ENCODE peak calls at places on chromosomes 13 and 19, in four cellular contexts. P, K, I and V are unnamed samples.

GRCh38 chr19:37551123-37551993 is 43.2 kb downstream of the ZNF571 start:
- DNase-seq in I (peak), P (no peak), K (no peak), V (no peak)

GRCh38 chr19:8238251-8238650 is 29.1 kb downstream of the CERS4 start:
- DNase-seq in K (no peak), P (no peak), I (no peak), V (no peak)

GRCh38 chr19:4524808-4525562 is 6.7 kb upstream of the PLIN4 start:
- DNase-seq in K (no peak), I (peak), P (peak), V (no peak)

GRCh38 chr13:26253262-26253786 is 605 bp upstream of the CDK8 start:
- DNase-seq in K (no peak), I (no peak), P (no peak), V (no peak)

GRCh38 chr19:16342002-16342715 is 17.5 kb downstream of the KLF2 start:
- DNase-seq in K (no peak), I (peak), P (no peak), V (no peak)

GRCh38 chr19:38665950-38666661 is 18.7 kb downstream of the ACTN4 start:
- DNase-seq in P (peak), K (no peak), I (no peak), V (no peak)

GRCh38 chr19:48466571-48467325 is 2.4 kb upstream of the CYTH2 start:
- DNase-seq in K (peak), I (no peak), P (no peak), V (no peak)

GRCh38 chr13:40668335-40668734 is 1.9 kb upstream of the FOXO1 start:
- DNase-seq in I (peak), K (no peak), P (peak), V (peak)

GRCh38 chr13:98279473-98280175 is 102.6 kb upstream of the RNF113B start:
- DNase-seq in I (peak), K (no peak), P (no peak), V (no peak)

GRCh38 chr19:30063184-30064020 is 121.4 kb downstream of the URI1 start:
- DNase-seq in K (no peak), I (no peak), P (no peak), V (no peak)

GRCh38 chr19:35357867-35358573 is at the start of gene FFAR3:
- DNase-seq in K (peak), I (peak), P (no peak), V (no peak)

GRCh38 chr19:52110780-52111179 is 15.2 kb upstream of the ZNF841 start:
- DNase-seq in K (no peak), P (no peak), I (no peak), V (no peak)

GRCh38 chr13:109881347-109881725 is 95.0 kb upstream of the IRS2 start:
- DNase-seq in I (no peak), P (no peak), K (no peak), V (peak)

GRCh38 chr19:16273005-16273404 is 51.6 kb upstream of the KLF2 start:
- DNase-seq in P (no peak), K (no peak), I (no peak), V (no peak)

GRCh38 chr19:1133471-1133929 is 29.7 kb downstream of the GPX4 start:
- DNase-seq in I (peak), K (peak), P (no peak), V (no peak)

GRCh38 chr13:42239644-42240043 is 32.3 kb upstream of the AKAP11 start:
- DNase-seq in P (no peak), K (no peak), I (no peak), V (no peak)

GRCh38 chr19:38266981-38267597 is 2.7 kb downstream of the SPINT2 start:
- DNase-seq in K (no peak), I (no peak), P (no peak), V (no peak)

GRCh38 chr19:5166262-5166661 is 174.3 kb downstream of the PTPRS start:
- DNase-seq in P (no peak), I (no peak), K (no peak), V (no peak)

GRCh38 chr13:52599853-52600603 is 42.2 kb upstream of the HNRNPA1L2 start:
- DNase-seq in I (peak), P (no peak), K (no peak), V (no peak)

GRCh38 chr13:24381539-24382265 is 72.3 kb downstream of the C1QTNF9 start:
- DNase-seq in P (no peak), I (peak), K (no peak), V (peak)

GRCh38 chr13:55937180-55937579 is 1203.5 kb upstream of the PRR20A start:
- DNase-seq in P (no peak), K (no peak), I (no peak), V (no peak)

GRCh38 chr13:44523176-44524017 is 52.7 kb downstream of the TSC22D1 start:
- DNase-seq in K (no peak), P (no peak), I (no peak), V (no peak)

GRCh38 chr19:22807061-22807835 is 23.3 kb upstream of the ZNF99 start:
- DNase-seq in I (no peak), P (no peak), K (no peak), V (no peak)

GRCh38 chr13:102295316-102296048 is 106.4 kb downstream of the FGF14 start:
- DNase-seq in P (no peak), I (no peak), K (no peak), V (no peak)

GRCh38 chr13:111184685-111185401 is 69.7 kb downstream of the ARHGEF7 start:
- DNase-seq in K (no peak), I (peak), P (no peak), V (no peak)

GRCh38 chr13:43441464-43441863 is 345.3 kb downstream of the ENOX1 start:
- DNase-seq in K (no peak), I (no peak), P (no peak), V (no peak)

GRCh38 chr19:2021453-2022140 is 6.1 kb upstream of the BTBD2 start:
- DNase-seq in P (no peak), K (no peak), I (no peak), V (no peak)

GRCh38 chr13:107099661-107100060 is 531.7 kb upstream of the ARGLU1 start:
- DNase-seq in K (no peak), I (no peak), P (no peak), V (no peak)

GRCh38 chr19:44644391-44645016 is 794 bp downstream of the PVR start:
- DNase-seq in K (peak), I (peak), P (no peak), V (no peak)

GRCh38 chr13:55214851-55215345 is 1925.8 kb upstream of the PRR20A start:
- DNase-seq in P (no peak), I (no peak), K (no peak), V (no peak)

GRCh38 chr19:48271531-48272151 is 1.8 kb downstream of the ZNF114 start:
- DNase-seq in P (no peak), I (peak), K (peak), V (no peak)

GRCh38 chr19:50851620-50852019 is 3.1 kb upstream of the KLK3 start:
- DNase-seq in I (no peak), K (no peak), P (no peak), V (no peak)

GRCh38 chr19:14214580-14214979 is 8.6 kb upstream of the ADGRL1 start:
- DNase-seq in I (no peak), K (no peak), P (no peak), V (no peak)

GRCh38 chr19:42191855-42192254 is 25.6 kb downstream of the DEDD2 start:
- DNase-seq in K (no peak), I (no peak), P (no peak), V (no peak)

GRCh38 chr13:79782541-79783216 is 301.7 kb downstream of the NDFIP2 start:
- DNase-seq in I (no peak), P (peak), K (no peak), V (no peak)

GRCh38 chr19:12938536-12939291 is at the start of gene CALR:
- DNase-seq in I (peak), P (no peak), K (peak), V (no peak)
- TF ChIP-seq CTCF in I (no peak), P (peak), K (peak), V (no peak)

DNA sequence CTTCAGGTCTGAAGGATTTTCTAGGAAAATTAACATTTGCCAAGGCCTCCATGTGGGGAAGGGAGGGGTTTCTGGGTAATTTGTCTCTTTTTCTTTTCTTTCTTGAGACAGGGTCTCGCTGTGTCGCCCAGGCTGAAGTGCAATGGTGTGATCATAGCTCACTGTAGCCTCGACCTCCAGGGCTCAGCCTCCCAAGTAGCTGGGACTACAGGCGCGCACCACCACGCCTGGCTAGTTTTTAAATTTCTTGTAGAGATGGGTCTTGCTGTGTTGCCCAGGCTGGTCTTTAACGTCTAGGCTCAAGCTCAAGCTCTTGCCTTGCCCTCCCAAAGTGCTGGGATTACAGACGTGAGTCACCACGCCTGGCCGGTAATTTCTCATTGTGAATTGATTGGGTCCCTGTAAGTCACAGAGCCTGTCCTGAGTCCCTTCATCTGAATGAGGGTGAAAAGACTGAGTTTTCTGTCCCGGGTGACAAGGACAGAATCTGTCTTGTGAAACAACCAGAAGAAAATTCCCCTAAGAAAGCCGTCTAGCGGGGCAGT is 10.0 kb upstream of the SPC24 start:
- DNase-seq in I (no peak), K (no peak), P (no peak), V (no peak)
- H3K4me3 ChIP-seq in I (no peak), K (no peak), P (no peak), V (no peak)

GRCh38 chr13:34993470-34993869 is 51.4 kb downstream of the NBEA start:
- DNase-seq in I (no peak), K (no peak), P (no peak), V (no peak)
- TF ChIP-seq CTCF in I (no peak), K (no peak), P (no peak), V (no peak)

DNA sequence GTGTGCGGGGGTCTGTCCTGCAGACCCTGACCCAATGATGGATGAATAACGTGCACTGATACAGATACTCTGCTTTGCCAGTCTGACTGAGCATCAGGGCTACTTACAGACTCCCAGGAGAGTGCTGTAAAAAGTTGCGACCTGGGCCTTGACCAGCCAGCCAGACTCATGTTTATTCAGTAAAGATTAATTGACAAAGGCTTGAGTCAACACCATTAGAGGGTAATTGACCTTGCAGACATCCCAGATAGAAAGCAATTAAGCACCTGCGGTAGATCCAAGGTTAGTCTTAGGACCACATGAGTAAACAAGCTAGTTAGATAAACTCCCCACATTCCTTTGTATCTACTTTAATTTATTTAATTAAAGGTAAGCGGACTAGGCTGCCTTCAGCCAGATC is 10.4 kb downstream of the NUDT19 start:
- DNase-seq in P (no peak), I (no peak), K (peak), V (no peak)
- H3K4me3 ChIP-seq in P (no peak), I (no peak), K (no peak), V (no peak)

DNA sequence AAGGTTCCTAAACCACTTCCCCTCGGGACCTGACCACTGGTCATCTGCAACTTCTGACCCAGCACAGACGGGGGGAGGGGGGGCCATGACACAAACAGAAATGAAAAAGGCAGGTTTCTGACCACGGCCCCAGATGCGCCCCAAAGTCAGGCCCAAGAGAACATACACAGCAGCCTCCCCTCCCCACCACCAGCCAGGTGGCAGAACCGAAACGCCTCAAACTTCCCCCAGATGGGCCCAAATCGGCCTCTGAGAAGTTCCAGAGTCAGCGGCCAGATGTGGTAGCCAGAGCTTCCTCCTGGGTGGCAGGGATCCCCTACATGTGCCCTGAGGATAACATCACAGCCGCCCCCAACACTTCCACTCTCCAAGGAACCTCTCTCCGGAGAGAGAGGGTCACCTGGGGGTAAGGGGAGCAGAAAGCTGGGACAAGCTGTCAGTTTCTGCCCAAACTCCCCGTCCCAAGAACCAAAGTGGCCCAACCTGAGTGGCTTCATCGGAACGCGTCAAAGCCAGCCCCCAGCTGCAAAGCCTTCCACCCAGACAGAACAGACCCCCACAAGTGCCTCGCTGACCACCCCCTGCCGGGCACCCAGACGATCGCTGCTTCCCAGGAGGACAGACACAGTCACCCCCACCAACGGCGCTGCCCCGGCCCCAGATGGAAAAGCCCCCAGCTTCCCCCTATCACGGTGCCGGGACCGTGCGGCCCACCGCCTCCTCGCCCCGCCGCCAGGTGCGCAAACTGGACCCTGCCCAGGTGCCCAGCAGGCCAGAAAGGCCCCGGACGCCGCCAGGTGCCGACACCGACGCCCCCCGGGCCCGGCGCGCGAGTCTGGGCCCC is 800 bp downstream of the ELL start:
- DNase-seq in I (peak), K (peak), P (no peak), V (no peak)
- TF ChIP-seq CTCF in I (no peak), K (no peak), P (peak), V (no peak)

DNA sequence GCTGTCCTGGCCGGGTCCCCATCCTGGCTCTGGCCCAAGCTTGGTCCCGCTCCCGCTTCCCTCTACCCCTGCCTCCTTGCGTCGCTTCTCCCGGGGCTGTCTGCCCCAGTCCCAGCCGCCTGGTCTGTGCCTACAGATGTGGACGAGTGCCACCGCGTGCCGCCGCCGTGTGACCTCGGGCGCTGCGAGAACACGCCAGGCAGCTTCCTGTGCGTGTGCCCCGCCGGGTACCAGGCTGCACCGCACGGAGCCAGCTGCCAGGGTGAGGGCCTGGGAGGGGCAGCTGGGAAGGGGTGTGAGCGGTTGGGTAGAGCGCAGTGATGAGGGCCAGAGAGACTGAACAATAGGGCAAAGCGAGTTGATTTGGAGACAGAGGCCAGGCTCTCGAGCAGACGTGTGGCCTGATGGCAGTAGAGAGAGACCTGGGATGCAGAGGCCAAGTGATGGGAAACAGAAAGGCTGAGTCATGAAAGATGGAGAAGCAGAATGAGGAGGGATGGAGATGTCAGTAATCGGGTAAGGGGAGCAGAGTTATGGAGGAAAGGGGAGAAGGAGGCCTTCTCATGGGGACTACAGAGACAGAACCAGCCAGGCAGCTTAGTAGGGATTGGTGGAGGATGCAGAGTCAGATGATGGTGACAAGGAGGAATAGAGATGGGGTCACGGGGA is 9.4 kb downstream of the LTBP4 start:
- DNase-seq in I (no peak), P (no peak), K (peak), V (no peak)
- H3K4me3 ChIP-seq in I (no peak), P (peak), K (no peak), V (peak)

DNA sequence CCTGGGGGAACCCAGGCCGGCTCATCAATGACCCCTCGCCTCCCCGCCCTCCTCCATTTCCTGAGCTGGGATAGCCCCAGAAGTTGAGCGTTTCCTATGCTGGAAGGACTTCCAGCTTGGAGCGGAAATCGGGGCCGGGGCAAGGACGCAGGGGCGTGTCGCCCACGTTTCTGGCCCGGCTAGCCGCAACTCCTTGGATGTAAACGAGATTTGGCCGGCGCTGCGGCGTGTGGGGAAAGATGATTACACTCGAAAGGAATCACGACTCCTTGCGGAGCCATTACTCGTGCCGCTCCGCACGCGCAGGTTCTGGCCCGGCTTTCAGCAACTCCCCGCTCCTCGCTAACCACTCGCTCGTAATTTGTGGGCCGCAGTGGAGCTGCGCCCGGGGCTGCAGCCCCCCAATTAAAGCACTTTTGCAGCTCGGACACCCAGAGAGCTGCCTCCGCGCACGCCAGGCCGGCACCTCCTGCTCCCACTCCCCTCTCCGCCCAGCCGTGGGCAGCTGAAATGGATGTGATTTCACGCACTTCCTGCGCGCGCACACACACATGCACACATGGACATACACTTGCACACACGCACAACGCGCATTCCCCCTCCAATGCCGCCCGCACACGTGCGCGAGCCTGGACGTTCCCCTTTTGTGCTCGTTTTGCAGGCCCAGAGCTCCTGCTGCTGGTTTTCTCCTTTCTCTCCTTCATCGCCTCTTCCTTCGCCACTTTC is 15.7 kb downstream of the ZIC5 start:
- DNase-seq in I (peak), P (no peak), K (no peak), V (no peak)
- TF ChIP-seq CTCF in I (no peak), P (no peak), K (no peak), V (no peak)

DNA sequence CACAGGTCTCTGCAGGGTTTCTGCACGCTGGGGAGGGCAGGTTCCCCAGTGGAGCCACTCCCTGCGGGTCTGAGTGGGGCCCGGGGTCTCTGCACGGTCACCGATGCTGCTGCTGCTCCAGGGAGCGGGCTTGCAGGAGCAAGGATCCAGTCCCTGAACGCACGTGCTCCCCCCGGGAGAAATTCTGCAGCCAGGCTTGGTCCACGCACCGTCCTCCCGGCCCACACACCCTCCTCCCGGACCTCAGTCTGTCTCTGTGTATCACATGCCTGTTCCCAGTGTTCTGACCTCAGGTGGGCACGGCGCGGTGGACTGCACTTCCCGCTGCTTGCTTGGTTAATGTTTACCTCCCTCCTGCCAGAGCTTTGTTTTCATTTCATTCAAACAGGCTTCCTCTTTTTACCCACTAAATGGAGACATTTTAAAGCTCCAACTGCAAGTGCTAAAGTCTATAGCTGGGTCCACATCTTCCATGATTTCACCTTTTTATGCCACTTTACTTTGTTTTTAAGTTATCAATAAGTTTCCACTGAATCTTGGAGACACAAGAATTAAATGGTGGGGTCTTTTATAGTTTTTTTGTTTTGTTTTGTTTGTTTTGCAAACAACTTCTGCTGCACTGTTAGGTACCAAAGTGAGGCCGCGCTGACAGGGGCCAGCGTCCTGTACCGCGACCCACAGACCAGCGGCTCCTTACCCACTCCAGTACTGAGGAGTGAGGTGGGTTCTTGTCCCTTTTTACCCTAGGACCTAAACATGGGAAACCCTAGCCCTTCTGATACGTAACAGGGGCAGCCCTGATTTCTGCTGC is 76.0 kb upstream of the MCF2L start:
- DNase-seq in I (peak), P (no peak), K (no peak), V (no peak)
- H3K4me3 ChIP-seq in I (peak), P (no peak), K (no peak), V (no peak)